ENCODE peak calls at places on chromosomes 6 and 20, in four cellular contexts. R is psoas muscle, C is prostate gland, S is astrocyte of the spinal cord. L is an unnamed sample.

GRCh38 chr6:111724505-111724904 is 118.8 kb upstream of the TRAF3IP2 start:
- DNase-seq in R (no peak), C (no peak), S (no peak), L (no peak)

GRCh38 chr6:93407186-93407585 is 12.2 kb downstream of the EPHA7 start:
- DNase-seq in R (no peak), C (no peak), S (peak), L (no peak)

GRCh38 chr6:149228276-149228962 is 89.1 kb upstream of the TAB2 start:
- DNase-seq in R (no peak), C (no peak), S (no peak), L (no peak)

GRCh38 chr6:47967843-47968242 is 143.2 kb downstream of the PTCHD4 start:
- DNase-seq in R (no peak), C (no peak), S (no peak), L (no peak)

GRCh38 chr6:168121308-168121665 is 42.3 kb upstream of the FRMD1 start:
- DNase-seq in R (no peak), C (no peak), S (no peak), L (peak)

GRCh38 chr6:138393871-138394783 is 9.9 kb upstream of the HEBP2 start:
- DNase-seq in R (no peak), C (no peak), S (no peak), L (no peak)

GRCh38 chr6:151154418-151154817 is 85.3 kb upstream of the AKAP12 start:
- DNase-seq in R (peak), C (no peak), S (peak), L (no peak)

GRCh38 chr6:149636116-149636515 is 12.4 kb downstream of the KATNA1 start:
- DNase-seq in R (no peak), C (no peak), S (peak), L (no peak)

GRCh38 chr20:2086177-2086979 is 15.2 kb upstream of the STK35 start:
- DNase-seq in R (no peak), C (no peak), S (no peak), L (no peak)

GRCh38 chr6:10417681-10418104 is 2.8 kb upstream of the TFAP2A start:
- DNase-seq in R (no peak), C (no peak), S (no peak), L (no peak)

GRCh38 chr6:14431375-14432330 is 314.1 kb downstream of the CD83 start:
- DNase-seq in R (no peak), C (no peak), S (no peak), L (no peak)

GRCh38 chr6:24906314-24906713 is 29.4 kb downstream of the RIPOR2 start:
- DNase-seq in R (no peak), C (no peak), S (no peak), L (no peak)

GRCh38 chr6:161922631-161923119 is 648.8 kb upstream of the AGPAT4 start:
- DNase-seq in R (peak), C (peak), S (peak), L (no peak)

GRCh38 chr20:57329608-57330221 is at the start of gene SPO11:
- DNase-seq in R (no peak), C (no peak), S (no peak), L (peak)

GRCh38 chr20:33820362-33820761 is 9.2 kb downstream of the CHMP4B start:
- DNase-seq in R (no peak), C (no peak), S (no peak), L (no peak)

GRCh38 chr6:16739329-16739801 is 21.9 kb downstream of the ATXN1 start:
- DNase-seq in R (no peak), C (peak), S (peak), L (no peak)

GRCh38 chr20:33433465-33433864 is 10.1 kb downstream of the SNTA1 start:
- DNase-seq in R (peak), C (no peak), S (no peak), L (no peak)

DNA sequence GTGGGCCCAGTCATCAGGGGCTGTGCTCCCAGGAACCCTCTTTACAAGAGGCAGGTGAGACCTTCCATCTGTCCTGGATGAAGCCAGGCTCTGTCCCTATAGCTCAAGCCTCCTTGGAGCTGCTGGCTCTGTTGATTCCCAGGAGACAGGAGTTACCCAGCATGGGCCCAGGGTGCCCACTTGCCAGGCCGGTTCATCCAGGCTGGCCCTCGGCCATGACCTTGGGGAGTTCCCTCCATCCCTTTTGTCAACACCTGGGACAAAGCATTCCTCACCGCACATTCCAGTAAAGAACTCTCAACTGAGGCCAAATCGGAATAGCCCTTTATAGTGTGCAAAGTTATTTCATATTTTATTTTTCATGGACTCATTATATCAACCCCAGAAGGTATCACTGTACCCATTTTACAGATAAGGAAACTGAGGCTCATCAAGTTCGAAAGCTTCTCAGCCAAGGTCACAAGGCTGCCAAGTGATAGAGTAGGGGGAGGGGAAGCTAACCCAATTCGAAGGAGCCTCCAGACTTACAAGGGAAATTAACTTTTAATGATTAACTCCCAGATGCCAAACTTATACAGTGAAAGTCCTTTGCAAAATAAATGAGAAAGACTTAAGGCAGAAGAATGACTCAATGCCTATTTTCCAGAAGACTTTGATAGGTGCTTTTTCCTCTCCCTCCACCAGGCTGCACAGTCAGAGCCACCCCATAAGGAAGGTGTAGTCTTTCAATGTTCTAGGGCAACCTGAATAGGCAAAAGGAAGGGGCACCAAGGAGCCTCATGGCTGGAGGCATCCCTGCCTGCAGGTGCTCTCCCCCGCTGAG is 18.5 kb downstream of the SDC4 start:
- DNase-seq in R (no peak), C (peak), S (no peak), L (no peak)
- TF ChIP-seq CTCF in R (no peak), C (no peak), S (no peak), L (no peak)

GRCh38 chr6:3603443-3604130 is 146.7 kb upstream of the SLC22A23 start:
- DNase-seq in R (no peak), C (no peak), S (peak), L (peak)
- TF ChIP-seq CTCF in R (no peak), C (no peak), S (no peak), L (peak)

GRCh38 chr20:20594171-20594530 is 118.3 kb downstream of the RALGAPA2 start:
- DNase-seq in R (no peak), C (no peak), S (peak), L (no peak)
- TF ChIP-seq CTCF in R (no peak), C (peak), S (peak), L (peak)

GRCh38 chr6:160254467-160255312 is 3.9 kb downstream of the SLC22A2 start:
- DNase-seq in R (no peak), C (no peak), S (no peak), L (no peak)
- TF ChIP-seq CTCF in R (no peak), C (no peak), S (no peak), L (no peak)

DNA sequence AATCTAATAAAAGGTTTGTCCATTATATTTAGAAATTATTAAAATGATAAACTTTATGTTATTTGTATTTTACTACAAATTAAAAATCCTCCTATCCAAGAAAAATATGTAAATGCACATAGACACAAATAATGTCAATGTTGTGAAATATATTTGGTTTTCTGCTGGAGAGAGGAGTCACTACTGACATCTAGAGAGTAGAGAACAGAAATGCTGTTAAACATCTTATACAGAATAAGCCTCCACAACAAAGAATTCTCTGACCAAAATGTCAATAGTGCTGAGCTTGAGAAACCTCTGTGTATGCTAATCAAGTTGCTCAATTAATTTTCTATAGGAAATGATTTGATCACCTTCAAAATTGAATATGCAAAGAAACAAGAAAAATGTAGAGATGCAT is 12.4 kb downstream of the HTR1B start:
- DNase-seq in R (no peak), C (no peak), S (peak), L (no peak)
- TF ChIP-seq CTCF in R (peak), C (no peak), S (peak), L (peak)

GRCh38 chr6:143053856-143054255 is 6.8 kb upstream of the AIG1 start:
- DNase-seq in R (no peak), C (no peak), S (no peak), L (no peak)
- TF ChIP-seq CTCF in R (no peak), C (no peak), S (no peak), L (no peak)

GRCh38 chr6:109008951-109009760 is 85.5 kb downstream of the SESN1 start:
- DNase-seq in R (peak), C (peak), S (peak), L (peak)
- TF ChIP-seq CTCF in R (peak), C (peak), S (no peak), L (peak)

DNA sequence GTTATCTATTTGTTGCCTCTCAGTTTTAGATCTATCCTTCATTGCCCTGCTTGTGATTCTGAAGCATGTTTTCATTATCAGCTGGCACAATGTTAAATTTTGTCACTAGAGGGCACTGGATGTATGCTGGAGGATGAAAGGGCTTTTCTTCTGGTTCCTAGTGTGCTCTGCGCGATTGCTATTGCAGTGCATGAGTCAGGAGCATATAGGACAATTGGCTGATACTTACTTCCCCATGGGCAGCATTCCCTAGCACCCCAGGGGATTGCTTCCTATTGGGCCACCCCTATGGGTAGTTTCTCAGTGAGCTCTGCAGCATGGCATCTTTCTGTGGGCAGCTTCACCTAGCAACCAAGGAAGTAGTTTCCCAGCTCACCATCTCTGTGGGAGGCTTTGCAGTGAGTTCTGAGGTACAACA is 280.3 kb upstream of the SYNCRIP start:
- DNase-seq in R (no peak), C (peak), S (peak), L (no peak)
- TF ChIP-seq CTCF in R (peak), C (peak), S (peak), L (peak)